ENCODE peak calls at places on chromosomes 12 and 14, in four cellular contexts. Y is uterus, R is left lung, K is cardiac muscle cell. Q is an unnamed sample.

GRCh38 chr14:104805326-104805678 is 4.4 kb downstream of the ZBTB42 start:
- DNase-seq in Y (no peak), R (no peak), K (peak), Q (peak)

GRCh38 chr12:93453633-93454032 is 11.9 kb upstream of the UBE2N start:
- DNase-seq in Y (no peak), R (no peak), K (no peak), Q (peak)

GRCh38 chr12:71009414-71010142 is 89.0 kb upstream of the PTPRR start:
- DNase-seq in Y (no peak), R (no peak), K (no peak), Q (no peak)

GRCh38 chr12:76318773-76319594 is 29.2 kb downstream of the BBS10 start:
- DNase-seq in Y (no peak), R (no peak), K (no peak), Q (no peak)

GRCh38 chr12:54217774-54218221 is 29.0 kb upstream of the SMUG1 start:
- DNase-seq in Y (no peak), R (no peak), K (no peak), Q (peak)

GRCh38 chr12:65343801-65344200 is 65.3 kb downstream of the MSRB3 start:
- DNase-seq in Y (no peak), R (no peak), K (no peak), Q (no peak)

GRCh38 chr12:106084048-106084671 is 54.6 kb downstream of the NUAK1 start:
- DNase-seq in Y (no peak), R (no peak), K (no peak), Q (peak)

GRCh38 chr12:66959276-66959675 is 280.4 kb upstream of the GRIP1 start:
- DNase-seq in Y (no peak), R (no peak), K (no peak), Q (no peak)

GRCh38 chr14:70642313-70643235 is 858 bp downstream of the TTC9 start:
- DNase-seq in Y (no peak), R (no peak), K (no peak), Q (no peak)

GRCh38 chr12:82857911-82858533 is 171.3 kb downstream of the TMTC2 start:
- DNase-seq in Y (no peak), R (no peak), K (no peak), Q (peak)

DNA sequence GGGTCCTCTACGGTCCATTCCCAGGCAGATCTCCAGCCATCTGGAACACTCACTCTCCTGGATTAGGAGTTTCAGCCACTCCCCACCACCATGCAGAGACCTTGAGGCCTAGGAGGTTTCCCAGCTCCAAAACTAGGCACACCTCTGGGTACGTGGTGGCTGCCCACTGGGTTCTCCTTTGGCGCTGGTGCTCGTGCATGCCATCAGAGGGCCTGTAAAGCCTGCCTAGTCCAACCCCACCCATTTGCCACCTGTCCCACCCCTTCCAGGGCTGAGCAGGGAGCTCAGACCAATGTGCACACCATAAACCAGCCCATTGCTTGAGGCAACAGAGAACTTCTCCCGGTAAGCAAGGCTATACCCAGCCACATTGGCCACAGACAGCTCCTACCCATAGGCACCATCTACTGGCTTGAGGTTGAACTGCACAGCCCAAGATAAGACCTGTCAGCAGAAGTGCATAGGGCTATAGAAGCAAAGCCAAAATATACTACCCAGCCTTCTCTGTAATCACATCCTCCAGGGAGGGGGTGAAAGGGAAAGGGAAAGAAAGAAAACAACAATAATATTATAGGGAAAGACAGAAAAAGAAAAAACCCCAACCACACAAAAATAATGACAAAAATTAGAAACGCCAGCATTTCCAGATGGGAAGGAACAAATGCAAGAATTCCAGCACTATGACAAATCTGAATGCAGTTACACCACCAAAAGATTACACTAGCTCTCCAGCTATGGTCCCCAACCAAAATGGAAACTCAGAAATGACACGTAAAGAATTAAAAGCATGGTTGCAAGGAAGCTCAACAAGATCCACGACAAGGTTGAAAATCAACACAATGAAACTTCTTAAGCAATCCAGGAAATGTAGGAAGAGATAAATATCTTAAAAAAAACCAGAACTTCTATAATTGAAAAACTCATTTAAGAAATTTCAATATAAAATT is 111.9 kb upstream of the CCDC175 start:
- DNase-seq in Y (no peak), R (peak), K (peak), Q (peak)
- TF ChIP-seq CTCF in Y (no peak), R (peak), K (peak), Q (peak)

GRCh38 chr12:19447386-19447785 is 8.1 kb downstream of the AEBP2 start:
- DNase-seq in Y (no peak), R (no peak), K (no peak), Q (no peak)

GRCh38 chr12:19440916-19441315 is 1.6 kb downstream of the AEBP2 start:
- DNase-seq in Y (no peak), R (no peak), K (no peak), Q (no peak)

GRCh38 chr12:19444097-19444496 is 4.8 kb downstream of the AEBP2 start:
- DNase-seq in Y (no peak), R (no peak), K (no peak), Q (no peak)

GRCh38 chr12:19440019-19440858 is 947 bp downstream of the AEBP2 start:
- DNase-seq in Y (peak), R (peak), K (peak), Q (peak)

DNA sequence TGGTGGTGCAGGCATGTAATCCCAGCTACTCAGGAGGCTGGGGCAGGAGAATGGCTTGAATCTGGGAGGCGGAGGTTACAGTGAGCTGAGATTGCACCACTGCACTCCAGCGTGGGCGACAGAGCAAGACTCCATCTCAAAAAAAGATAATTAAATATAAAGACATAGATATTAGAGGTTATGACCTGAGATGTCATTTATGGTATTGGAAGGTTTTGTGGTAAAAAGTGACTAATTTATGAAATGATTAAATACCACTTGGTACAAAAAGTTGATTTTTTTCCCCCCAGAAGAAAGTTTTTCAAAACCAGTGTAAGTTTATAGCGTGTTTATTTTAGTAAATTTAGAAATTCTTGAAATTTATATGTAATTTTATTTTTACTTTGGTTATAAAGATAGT is 4.3 kb downstream of the AEBP2 start:
- DNase-seq in Y (no peak), R (no peak), K (no peak), Q (no peak)
- H3K4me3 ChIP-seq in Y (no peak), R (no peak), K (no peak), Q (no peak)

GRCh38 chr14:50109342-50109741 is 7.0 kb downstream of the VCPKMT start:
- DNase-seq in Y (no peak), R (no peak), K (peak), Q (peak)
- TF ChIP-seq CTCF in Y (no peak), R (no peak), K (peak), Q (peak)

GRCh38 chr14:23485311-23485710 is 15.8 kb downstream of the NGDN start:
- DNase-seq in Y (no peak), R (no peak), K (no peak), Q (no peak)

GRCh38 chr14:23483216-23483854 is 13.8 kb downstream of the NGDN start:
- DNase-seq in Y (no peak), R (no peak), K (peak), Q (peak)

GRCh38 chr14:23482814-23483128 is 13.3 kb downstream of the NGDN start:
- DNase-seq in Y (no peak), R (no peak), K (no peak), Q (no peak)

GRCh38 chr14:23481362-23481970 is 12.0 kb downstream of the NGDN start:
- DNase-seq in Y (no peak), R (no peak), K (peak), Q (peak)

GRCh38 chr14:23481992-23482813 is 12.7 kb downstream of the NGDN start:
- DNase-seq in Y (no peak), R (no peak), K (no peak), Q (no peak)
- H3K4me3 ChIP-seq in Y (no peak), R (no peak), K (no peak), Q (no peak)

GRCh38 chr14:101961011-101961721 is 3.2 kb upstream of the DYNC1H1 start:
- DNase-seq in Y (peak), R (peak), K (peak), Q (peak)

GRCh38 chr14:101959277-101959676 is 5.1 kb upstream of the DYNC1H1 start:
- DNase-seq in Y (no peak), R (no peak), K (no peak), Q (no peak)

GRCh38 chr14:101961746-101962502 is 2.4 kb upstream of the DYNC1H1 start:
- DNase-seq in Y (no peak), R (no peak), K (no peak), Q (no peak)

GRCh38 chr14:101958418-101959185 is 5.8 kb upstream of the DYNC1H1 start:
- DNase-seq in Y (no peak), R (no peak), K (no peak), Q (no peak)

DNA sequence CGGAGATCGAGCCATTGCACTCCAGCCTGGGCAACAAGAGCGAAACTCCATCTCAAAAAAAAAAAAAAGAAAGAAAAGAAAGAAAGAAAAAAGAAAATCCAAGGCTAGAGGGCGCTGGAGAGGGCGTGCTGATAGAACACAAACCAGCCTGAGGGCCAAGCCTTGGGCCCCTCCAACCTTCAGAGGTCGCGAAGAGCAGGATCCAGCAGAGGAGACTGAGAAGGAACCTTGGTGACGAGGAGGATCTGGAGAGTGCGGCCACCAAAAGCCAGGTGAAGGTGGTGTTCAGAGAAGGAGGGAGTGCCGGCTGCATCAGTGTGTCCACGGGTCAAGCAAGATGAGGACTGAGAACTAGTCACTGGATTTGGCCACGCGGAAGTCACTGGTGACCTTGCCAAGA is 4.1 kb upstream of the DYNC1H1 start:
- DNase-seq in Y (no peak), R (no peak), K (peak), Q (no peak)
- TF ChIP-seq CTCF in Y (no peak), R (no peak), K (peak), Q (peak)

DNA sequence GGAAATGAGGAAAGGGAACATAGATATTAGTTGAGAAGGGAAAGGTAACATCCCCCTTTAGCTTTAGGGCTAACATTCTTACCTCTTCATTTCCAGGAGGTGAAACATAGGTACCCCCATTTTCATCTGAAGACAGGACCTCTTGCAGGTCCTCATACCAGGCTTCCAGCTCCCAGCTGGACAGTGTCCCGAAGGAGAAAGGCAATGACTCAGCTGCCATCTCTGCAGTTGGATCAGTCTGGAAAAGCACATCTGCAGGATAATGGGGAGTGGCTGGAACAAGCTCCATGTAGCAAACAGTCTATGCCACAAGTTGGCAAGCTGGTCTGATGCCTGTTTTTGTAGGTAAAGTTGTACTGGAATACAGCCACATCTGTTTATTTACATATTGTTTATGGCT is 3.1 kb downstream of the DDIT3 start:
- DNase-seq in Y (no peak), R (no peak), K (no peak), Q (peak)
- H3K4me3 ChIP-seq in Y (no peak), R (no peak), K (no peak), Q (no peak)

DNA sequence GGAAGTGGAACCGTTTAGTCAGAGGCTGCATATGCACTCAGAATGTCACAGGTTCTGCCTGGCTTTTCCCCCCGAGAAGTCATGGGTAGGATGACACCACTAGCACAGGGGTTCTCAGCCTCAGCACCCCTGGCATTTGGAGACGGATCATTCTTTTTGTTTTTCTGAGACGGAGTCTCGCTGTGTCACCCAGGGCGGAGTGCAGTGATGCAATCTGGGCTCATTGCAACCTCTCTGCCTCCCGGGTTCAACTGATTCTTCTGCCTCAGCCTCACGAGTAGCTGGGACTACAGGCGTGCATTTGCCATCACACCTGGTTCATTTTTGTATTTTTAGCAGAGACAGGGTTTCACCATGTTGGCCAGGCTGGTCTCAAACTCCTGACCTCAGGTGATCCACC is 28.1 kb downstream of the BCL7A start:
- DNase-seq in Y (no peak), R (no peak), K (no peak), Q (no peak)
- TF ChIP-seq CTCF in Y (no peak), R (no peak), K (no peak), Q (no peak)

DNA sequence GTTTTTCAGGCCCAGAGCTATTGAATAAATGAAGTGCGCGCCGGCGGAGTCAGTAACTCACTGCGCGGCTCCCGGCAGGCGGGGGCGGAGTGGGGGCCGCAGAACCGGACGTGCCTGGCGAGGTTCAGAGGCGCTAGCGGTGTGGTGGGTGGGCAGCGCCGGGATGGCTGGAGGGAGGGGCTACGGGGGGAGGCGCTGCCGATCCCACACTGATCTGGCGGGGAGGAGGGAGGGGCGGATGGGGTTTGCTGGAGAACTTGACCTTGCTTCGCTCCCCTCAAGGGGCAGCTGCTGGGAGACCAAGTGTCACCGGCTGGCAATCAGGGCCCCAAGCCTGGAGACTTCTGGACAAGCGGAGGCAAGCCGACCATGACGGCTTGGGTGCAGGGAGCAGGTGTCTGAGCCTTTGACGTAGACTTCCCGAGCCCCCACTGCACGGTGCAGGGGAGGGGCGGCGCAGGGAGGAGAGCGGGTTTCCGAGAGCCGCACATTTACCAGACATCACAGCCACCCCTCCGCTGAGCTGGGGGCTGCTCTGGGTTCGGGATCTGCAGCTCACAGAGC is 174.1 kb upstream of the RTL1 start:
- DNase-seq in Y (no peak), R (peak), K (peak), Q (peak)
- H3K4me3 ChIP-seq in Y (no peak), R (no peak), K (peak), Q (peak)

GRCh38 chr14:67668559-67668958 is 5.9 kb downstream of the VTI1B start:
- DNase-seq in Y (no peak), R (no peak), K (no peak), Q (no peak)

GRCh38 chr14:67675219-67675582 is 769 bp upstream of the VTI1B start:
- DNase-seq in Y (no peak), R (no peak), K (no peak), Q (no peak)

GRCh38 chr14:67674480-67675218 is at the start of gene VTI1B:
- DNase-seq in Y (peak), R (peak), K (peak), Q (peak)

GRCh38 chr14:67673451-67673850 is 981 bp downstream of the VTI1B start:
- DNase-seq in Y (no peak), R (no peak), K (no peak), Q (peak)

GRCh38 chr14:67674139-67674479 is 323 bp downstream of the VTI1B start:
- DNase-seq in Y (peak), R (peak), K (peak), Q (peak)
- TF ChIP-seq CTCF in Y (peak), R (no peak), K (peak), Q (peak)